ENCODE peak calls at places on chromosomes 4 and X, in four cellular contexts. Q is esophagus squamous epithelium, T is brain microvascular endothelial cell, N is lung. F is an unnamed sample.
A peak's percentile ranks its signal among the peaks of the same experiment; 100 is the strongest.

GRCh38 chr4:140346136-140346535 is 27.3 kb upstream of the SCOC start:
- DNase-seq in T (no peak), Q (no peak), N (no peak), F (no peak)

GRCh38 chr4:83639849-83640493 is 104.1 kb downstream of the GPAT3 start:
- DNase-seq in T (peak; percentile 77), N (peak; percentile 65), Q (no peak), F (peak; percentile 76)

GRCh38 chr4:155900402-155900801 is 3.1 kb upstream of the TDO2 start:
- DNase-seq in T (peak; percentile 31), Q (no peak), N (no peak), F (no peak)

GRCh38 chr4:112036881-112037280 is 108.4 kb upstream of the FAM241A start:
- DNase-seq in Q (no peak), T (no peak), N (no peak), F (no peak)

GRCh38 chr4:180947421-180947820 is 1295.8 kb upstream of the TENM3 start:
- DNase-seq in Q (no peak), N (no peak), T (no peak), F (no peak)

GRCh38 chr4:150501983-150502382 is 80.0 kb upstream of the MAB21L2 start:
- DNase-seq in Q (no peak), T (no peak), N (no peak), F (no peak)

GRCh38 chr4:40699648-40700047 is 50.1 kb upstream of the NSUN7 start:
- DNase-seq in T (peak; percentile 31), Q (no peak), N (no peak), F (no peak)

GRCh38 chr4:186149872-186150271 is 41.5 kb upstream of the CYP4V2 start:
- DNase-seq in N (no peak), Q (no peak), T (peak; percentile 21), F (no peak)

GRCh38 chr4:53015681-53016080 is 153.6 kb downstream of the RASL11B start:
- DNase-seq in N (no peak), Q (no peak), T (peak; percentile 49), F (no peak)

GRCh38 chr4:121943941-121944340 is 7.9 kb downstream of the TRPC3 start:
- DNase-seq in T (no peak), N (no peak), Q (no peak), F (no peak)

GRCh38 chr4:180281726-180282125 is 1961.5 kb upstream of the TENM3 start:
- DNase-seq in N (no peak), T (no peak), Q (no peak), F (no peak)

GRCh38 chrX:101799387-101799786 is 132.4 kb downstream of the ZMAT1 start:
- DNase-seq in N (peak; percentile 92), Q (peak; percentile 26), T (peak; percentile 91), F (peak; percentile 89)

GRCh38 chr4:149884046-149884445 is 68.4 kb upstream of the IQCM start:
- DNase-seq in N (no peak), Q (no peak), T (no peak), F (no peak)

GRCh38 chr4:38924266-38924827 is 56.7 kb downstream of the FAM114A1 start:
- DNase-seq in N (no peak), Q (no peak), T (no peak), F (no peak)

GRCh38 chr4:38921151-38921550 is 53.5 kb downstream of the FAM114A1 start:
- DNase-seq in T (no peak), N (no peak), Q (no peak), F (no peak)

GRCh38 chr4:38926917-38927316 is 59.3 kb downstream of the FAM114A1 start:
- DNase-seq in N (no peak), T (no peak), Q (no peak), F (no peak)

GRCh38 chr4:38925492-38926418 is 58.1 kb downstream of the FAM114A1 start:
- DNase-seq in Q (no peak), T (no peak), N (no peak), F (no peak)

GRCh38 chr4:38923746-38924145 is 56.1 kb downstream of the FAM114A1 start:
- DNase-seq in Q (no peak), T (no peak), N (no peak), F (no peak)
- H3K27ac ChIP-seq in Q (no peak overlapping the region), T (no peak overlapping the region), N (no peak overlapping the region), F (no peak overlapping the region)

GRCh38 chr4:22191565-22192301 is 243.2 kb upstream of the KCNIP4 start:
- DNase-seq in N (no peak), Q (no peak), T (no peak), F (no peak)
- H3K4me3 ChIP-seq in N (no peak overlapping the region), Q (no peak overlapping the region), T (no peak overlapping the region), F (no peak overlapping the region)

DNA sequence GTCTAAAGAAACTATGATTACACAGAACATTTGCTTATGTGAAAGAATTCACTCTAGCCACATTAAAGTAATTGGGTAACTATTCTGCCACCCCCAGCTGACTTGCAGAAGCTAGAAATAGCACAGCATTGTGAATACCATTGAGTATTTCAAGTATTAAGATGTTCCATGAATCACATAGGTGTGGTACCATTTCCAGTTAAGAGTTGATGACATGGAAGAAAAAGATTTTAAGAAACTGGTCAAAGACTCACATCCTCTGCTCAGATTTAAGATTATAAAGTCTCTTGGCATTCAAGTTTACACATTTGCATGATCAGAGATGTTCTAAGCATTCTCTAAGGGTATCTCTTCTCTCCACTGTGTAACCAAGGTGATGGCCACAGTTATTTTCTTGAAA is 287.5 kb downstream of the CAMK2D start:
- DNase-seq in T (peak; percentile 24), N (no peak), Q (no peak), F (peak; percentile 11)
- H3K27me3 ChIP-seq in T (no peaks in the 10 kb centered on the region), N (no peaks in the 10 kb centered on the region), Q (no peaks in the 10 kb centered on the region), F (no peaks in the 10 kb centered on the region)

GRCh38 chr4:98387345-98388017 is 126.3 kb downstream of the RAP1GDS1 start:
- DNase-seq in N (no peak), T (no peak), Q (no peak), F (peak; percentile 11)
- H3K27ac ChIP-seq in N (no peak overlapping the region), T (no peak overlapping the region), Q (no peak overlapping the region), F (no peak overlapping the region)

GRCh38 chr4:80454561-80454960 is 119.0 kb downstream of the CFAP299 start:
- DNase-seq in N (no peak), T (no peak), Q (no peak), F (no peak)
- H3K4me3 ChIP-seq in N (no peak overlapping the region), T (no peak overlapping the region), Q (no peak overlapping the region), F (no peak overlapping the region)

DNA sequence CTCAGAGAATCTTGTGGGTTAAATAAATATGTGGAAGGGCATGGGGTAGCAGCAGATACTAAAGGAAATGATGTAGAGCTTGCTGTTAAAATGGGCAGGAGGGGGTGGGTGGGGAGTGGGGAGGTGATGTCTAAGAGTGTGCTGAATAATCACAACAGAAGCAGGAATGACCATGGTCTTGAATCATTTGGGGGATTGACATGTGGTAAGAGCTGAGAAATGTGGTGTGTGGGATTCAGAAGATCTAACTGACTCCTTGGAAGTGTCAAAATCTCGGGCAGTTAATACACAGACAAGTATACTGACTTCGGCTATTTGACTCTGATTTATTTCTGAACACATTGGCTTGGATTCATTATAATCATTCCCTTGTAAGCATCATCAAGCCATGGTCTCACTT is 6.8 kb downstream of the VGLL1 start:
- DNase-seq in Q (no peak), T (no peak), N (no peak), F (no peak)
- H3K27me3 ChIP-seq in Q (no peaks in the 10 kb centered on the region), T (no peaks in the 10 kb centered on the region), N (no peaks in the 10 kb centered on the region), F (no peaks in the 10 kb centered on the region)

GRCh38 chr4:101264993-101265815 is 82.1 kb downstream of the PPP3CA start:
- DNase-seq in Q (no peak), N (no peak), T (no peak), F (no peak)
- H3K27ac ChIP-seq in Q (no peak overlapping the region), N (no peak overlapping the region), T (no peak overlapping the region), F (no peak overlapping the region)

DNA sequence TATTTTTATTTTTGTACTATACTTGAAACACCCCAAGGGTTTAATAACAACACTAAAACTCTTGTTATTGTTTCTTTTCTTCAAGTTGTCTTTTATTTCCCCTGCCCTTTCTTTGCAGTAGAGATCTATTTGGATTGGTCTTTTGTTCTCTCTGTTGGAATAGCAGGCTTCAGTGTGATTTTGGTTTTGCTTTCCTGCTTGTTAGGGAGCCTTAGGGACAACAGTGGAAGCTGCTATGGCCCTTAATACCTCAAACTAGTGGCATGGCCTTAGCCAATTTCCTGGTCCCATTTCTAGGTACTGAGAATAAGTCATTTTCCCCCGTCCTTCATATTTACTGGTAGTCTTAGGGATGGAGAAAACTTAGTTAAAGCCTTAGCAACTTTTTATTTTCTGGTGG is 535.4 kb upstream of the NDST4 start:
- DNase-seq in Q (no peak), T (no peak), N (no peak), F (no peak)
- H3K4me3 ChIP-seq in Q (no peak overlapping the region), T (no peak overlapping the region), N (no peak overlapping the region), F (no peak overlapping the region)

DNA sequence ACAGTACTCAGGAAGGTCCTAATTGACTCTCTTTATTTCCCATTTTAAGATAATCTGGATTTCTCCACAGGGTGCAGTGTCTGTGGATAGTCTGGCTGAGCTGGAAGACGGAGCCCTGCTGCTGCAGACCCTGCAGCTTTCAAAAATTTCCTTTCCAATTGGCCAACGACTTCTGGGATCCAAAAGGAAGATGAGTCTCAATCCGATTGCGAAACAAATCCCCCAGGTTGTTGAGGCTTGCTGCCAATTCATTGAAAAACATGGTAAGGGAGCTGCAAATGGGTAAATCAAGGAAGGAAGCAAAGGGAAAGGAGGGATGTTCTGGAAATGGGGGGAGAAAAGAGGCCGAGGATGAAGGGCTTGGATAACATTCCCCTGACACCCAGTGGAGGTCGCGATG is 26.0 kb downstream of the ARHGAP36 start:
- DNase-seq in T (no peak), Q (no peak), N (no peak), F (no peak)
- H3K27me3 ChIP-seq in T (peaks cover 2% of the 10 kb centered on the region), Q (peaks cover 5% of the 10 kb centered on the region), N (peaks cover 27% of the 10 kb centered on the region), F (no peaks in the 10 kb centered on the region)

GRCh38 chr4:38005637-38006036 is 45.4 kb downstream of the PTTG2 start:
- DNase-seq in N (no peak), T (no peak), Q (no peak), F (no peak)
- H3K27ac ChIP-seq in N (no peak overlapping the region), T (no peak overlapping the region), Q (no peak overlapping the region), F (no peak overlapping the region)

F was measured in CD4-positive, CD25-positive, alpha-beta regulatory T cell.